ENCODE peak calls at places on chromosomes 7 and 10, in seven cellular contexts. X, T, W, B, K, Q and S are unnamed samples.

GRCh38 chr7:79090543-79090942 is 362.9 kb downstream of the MAGI2 start:
- DNase-seq in W (no peak), X (no peak), Q (no peak), B (no peak), T (no peak), K (no peak), S (no peak)

GRCh38 chr10:76874151-76874550 is 763.5 kb downstream of the KCNMA1 start:
- DNase-seq in T (no peak), B (no peak), K (no peak), Q (no peak), W (no peak), X (no peak), S (no peak)

GRCh38 chr7:23011222-23011924 is 2.6 kb downstream of the HYCC1 start:
- DNase-seq in K (no peak), B (no peak), X (no peak), W (no peak), Q (no peak), T (no peak), S (no peak)

GRCh38 chr7:22270371-22270770 is 86.6 kb downstream of the RAPGEF5 start:
- DNase-seq in T (no peak), K (no peak), B (no peak), X (no peak), Q (no peak), W (no peak), S (no peak)

GRCh38 chr10:100307716-100308115 is 21.2 kb upstream of the BLOC1S2 start:
- DNase-seq in B (no peak), K (no peak), T (no peak), Q (no peak), X (no peak), W (no peak), S (no peak)

GRCh38 chr10:3784510-3785250 is at the start of gene KLF6:
- DNase-seq in Q (no peak), W (no peak), T (peak; percentile 50), X (peak; percentile 67), B (no peak), K (no peak), S (no peak)

GRCh38 chr7:100370746-100371145 is 2.5 kb upstream of the PILRA start:
- DNase-seq in W (no peak), Q (no peak), X (no peak), B (no peak), T (no peak), K (no peak), S (no peak)

GRCh38 chr10:117241541-117242462 is 888 bp downstream of the SLC18A2 start:
- DNase-seq in T (peak; percentile 21), K (peak; percentile 40), X (peak; percentile 75), W (no peak), B (no peak), Q (no peak), S (no peak)

GRCh38 chr7:75017832-75018231 is 53.3 kb downstream of the CASTOR2 start:
- DNase-seq in X (no peak), K (no peak), B (no peak), Q (no peak), W (no peak), T (no peak), S (no peak)

GRCh38 chr10:96650958-96651357 is 64.1 kb upstream of the TM9SF3 start:
- DNase-seq in X (no peak), T (no peak), Q (no peak), W (no peak), B (no peak), K (no peak), S (no peak)

GRCh38 chr7:67890316-67890715 is 893.7 kb downstream of the TYW1 start:
- DNase-seq in Q (no peak), K (no peak), X (no peak), B (no peak), T (no peak), W (no peak), S (no peak)

GRCh38 chr10:85377009-85377408 is 989.6 kb downstream of the GRID1 start:
- DNase-seq in T (no peak), Q (no peak), B (no peak), W (no peak), K (no peak), X (no peak), S (no peak)

GRCh38 chr7:1906087-1906830 is 236.2 kb downstream of the ELFN1 start:
- DNase-seq in T (no peak), X (no peak), W (no peak), Q (no peak), B (no peak), K (no peak), S (no peak)

GRCh38 chr7:16465469-16466086 is at the start of gene SOSTDC1:
- DNase-seq in Q (no peak), B (no peak), W (peak; percentile 9), K (no peak), T (peak; percentile 18), X (peak; percentile 27), S (no peak)

GRCh38 chr7:28539289-28539981 is 127.1 kb downstream of the CREB5 start:
- DNase-seq in K (peak; percentile 13), X (no peak), T (no peak), Q (peak; percentile 96), W (no peak), B (no peak), S (peak; percentile 13)
- TF ChIP-seq TAF1 in K (no peak), X (no peak), T (no peak), Q (peak; percentile 9), W (no peak), B (no peak), S (no peak)

GRCh38 chr10:451021-451471 is 238.4 kb downstream of the DIP2C start:
- DNase-seq in X (no peak), T (no peak), K (peak; percentile 75), Q (peak; percentile 58), B (no peak), W (no peak), S (peak; percentile 49)

GRCh38 chr10:454860-455259 is 234.6 kb downstream of the DIP2C start:
- DNase-seq in X (no peak), B (no peak), T (no peak), K (no peak), Q (no peak), W (no peak), S (no peak)

GRCh38 chr10:451856-452255 is 237.6 kb downstream of the DIP2C start:
- DNase-seq in Q (no peak), X (no peak), K (no peak), B (no peak), T (no peak), W (no peak), S (no peak)

GRCh38 chr10:450463-450862 is 239.0 kb downstream of the DIP2C start:
- DNase-seq in X (no peak), K (no peak), T (no peak), Q (no peak), B (no peak), W (no peak), S (no peak)

DNA sequence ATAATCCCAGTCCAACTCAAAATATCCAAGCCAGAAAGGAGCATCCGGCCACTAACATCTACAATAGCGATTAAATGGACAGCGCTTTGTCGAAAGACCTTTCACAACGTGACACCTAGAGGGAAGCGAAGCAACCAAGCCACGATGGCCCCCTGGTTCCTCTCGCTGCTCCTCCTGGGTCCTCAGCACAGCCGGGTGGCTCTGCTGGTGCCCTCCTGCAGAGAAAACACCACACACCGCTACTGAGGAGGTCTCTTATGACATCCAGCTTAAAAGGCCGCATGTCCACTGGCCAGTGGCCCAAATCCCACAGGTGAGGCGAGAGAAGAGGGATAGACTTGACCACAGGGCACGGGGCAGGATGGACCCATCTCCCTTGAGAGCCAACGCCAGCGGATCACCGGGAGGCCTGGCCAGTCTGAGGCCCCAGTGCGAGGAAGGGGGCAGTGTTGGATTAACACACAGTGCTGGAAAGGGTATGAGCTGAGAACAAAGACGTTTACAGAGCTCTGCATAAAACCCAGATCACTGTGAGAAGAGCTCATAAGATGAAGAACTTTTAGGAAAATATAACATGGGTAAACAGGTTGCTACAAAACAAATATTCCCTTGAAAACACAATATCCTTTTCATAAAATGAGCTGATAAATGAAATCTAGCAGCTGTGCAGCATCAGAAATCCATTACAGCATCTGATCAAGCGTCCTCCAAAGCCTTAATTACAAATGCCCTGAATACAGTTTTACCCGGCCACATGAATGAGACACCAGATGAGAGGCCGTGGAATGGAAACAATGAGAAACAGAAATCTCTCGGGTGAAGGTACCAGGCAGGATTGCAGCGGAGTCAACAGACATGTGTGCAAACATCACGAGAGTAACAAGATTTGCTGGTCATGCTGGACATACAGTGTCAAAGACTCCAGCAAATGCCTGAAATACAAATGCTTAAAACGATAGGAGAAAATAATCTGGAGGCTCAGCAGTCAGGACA is 236.7 kb downstream of the DIP2C start:
- DNase-seq in B (no peak), W (no peak), T (no peak), X (peak; percentile 69), K (no peak), Q (no peak), S (no peak)
- TF ChIP-seq TAF1 in B (no peak), W (no peak), T (no peak), X (no peak), K (no peak), Q (no peak), S (no peak)

DNA sequence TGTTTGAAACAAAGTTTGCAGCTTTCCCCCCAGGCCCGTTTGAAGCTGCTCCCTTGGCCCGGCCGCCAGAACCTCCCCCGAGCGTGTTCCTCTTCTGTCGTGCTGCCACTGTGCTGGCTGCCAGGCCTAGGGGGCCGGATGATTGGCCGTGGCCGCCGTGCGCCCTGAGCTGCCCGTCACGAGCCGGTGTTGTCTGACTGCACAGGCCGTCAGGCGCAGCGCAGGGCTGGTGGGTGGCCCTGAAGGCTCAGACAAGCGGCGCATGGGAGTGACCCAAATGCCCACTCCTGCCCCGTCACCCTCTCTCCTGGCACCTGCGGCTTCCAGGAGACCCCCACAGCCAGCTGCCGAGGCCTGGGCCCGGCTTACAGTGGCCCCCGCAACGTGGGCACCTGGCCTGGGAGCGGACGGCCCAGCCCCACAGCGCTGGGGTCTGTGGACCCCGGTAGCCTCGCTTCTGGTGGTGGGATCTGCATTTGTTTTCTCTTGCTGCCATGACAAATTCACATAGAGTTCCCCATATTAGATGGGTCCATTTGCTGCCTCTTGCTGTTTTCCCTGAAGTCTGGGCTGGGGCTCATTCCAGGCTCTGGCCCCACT is 13.1 kb downstream of the JAKMIP3 start:
- DNase-seq in Q (no peak), T (no peak), B (no peak), X (no peak), K (no peak), W (no peak), S (no peak)
- TF ChIP-seq TAF1 in Q (no peak), T (no peak), B (no peak), X (no peak), K (no peak), W (no peak), S (no peak)

DNA sequence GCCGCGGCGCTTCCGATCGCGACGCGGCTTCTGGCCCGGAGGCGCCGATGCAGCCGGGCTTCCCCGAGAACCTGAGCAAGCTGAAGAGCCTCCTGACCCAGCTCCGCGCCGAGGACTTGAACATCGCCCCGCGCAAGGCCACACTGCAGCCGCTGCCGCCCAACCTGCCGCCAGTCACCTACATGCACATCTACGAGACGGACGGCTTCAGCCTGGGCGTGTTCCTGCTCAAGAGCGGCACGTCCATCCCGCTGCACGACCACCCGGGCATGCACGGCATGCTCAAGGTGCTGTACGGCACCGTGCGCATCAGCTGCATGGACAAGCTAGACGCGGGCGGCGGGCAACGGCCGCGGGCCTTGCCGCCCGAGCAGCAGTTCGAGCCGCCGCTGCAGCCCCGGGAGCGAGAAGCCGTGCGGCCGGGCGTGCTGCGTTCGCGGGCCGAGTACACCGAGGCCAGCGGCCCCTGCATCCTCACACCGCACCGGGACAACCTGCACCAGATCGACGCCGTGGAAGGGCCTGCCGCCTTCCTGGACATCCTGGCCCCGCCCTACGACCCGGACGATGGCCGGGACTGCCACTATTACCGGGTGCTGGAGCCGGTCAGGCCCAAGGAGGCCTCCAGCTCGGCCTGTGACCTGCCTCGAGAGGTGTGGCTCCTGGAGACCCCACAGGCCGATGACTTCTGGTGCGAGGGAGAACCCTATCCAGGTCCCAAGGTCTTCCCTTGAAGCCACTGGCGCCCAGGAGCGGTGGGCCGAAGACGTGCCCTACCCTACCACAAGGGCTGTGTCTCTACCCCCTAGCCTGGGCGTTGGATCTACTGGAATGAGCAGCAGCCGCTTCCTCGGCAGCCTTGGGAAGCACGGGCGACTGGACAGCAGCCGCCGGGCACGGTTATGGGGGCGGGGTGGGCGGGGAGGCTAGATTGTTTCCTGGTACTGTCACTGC is 896 bp downstream of the ADO start:
- DNase-seq in X (peak; percentile 69), K (no peak), W (no peak), B (peak; percentile 43), Q (no peak), T (peak; percentile 39), S (no peak)
- TF ChIP-seq TAF1 in X (no peak), K (no peak), W (no peak), B (peak; percentile 6), Q (no peak), T (peak; percentile 31), S (no peak)